ENCODE peak calls at places on chromosomes 5 and 9, in four cellular contexts. Z, A, L and W are unnamed samples.

GRCh38 chr5:54637654-54638053 is 120.1 kb downstream of the SNX18 start:
- DNase-seq in L (no peak), A (peak; percentile 76), Z (no peak), W (no peak)

GRCh38 chr9:107438211-107439030 is 51.1 kb downstream of the KLF4 start:
- DNase-seq in Z (no peak), A (no peak), L (no peak), W (no peak)

GRCh38 chr5:156444737-156445136 is 117.8 kb downstream of the SGCD start:
- DNase-seq in A (no peak), Z (no peak), L (no peak), W (no peak)

GRCh38 chr5:170100051-170100943 is 5.4 kb upstream of the FOXI1 start:
- DNase-seq in L (peak; percentile 73), A (peak; percentile 86), Z (peak; percentile 80), W (no peak)

GRCh38 chr5:134455466-134455865 is 43.8 kb upstream of the CDKN2AIPNL start:
- DNase-seq in A (no peak), L (no peak), Z (no peak), W (no peak)

GRCh38 chr5:111810087-111810486 is 53.1 kb upstream of the NREP start:
- DNase-seq in Z (no peak), L (no peak), A (no peak), W (no peak)

GRCh38 chr9:117435630-117436261 is 20.9 kb upstream of the ASTN2 start:
- DNase-seq in Z (no peak), A (no peak), L (no peak), W (no peak)

GRCh38 chr9:6566409-6567139 is 79.0 kb downstream of the GLDC start:
- DNase-seq in Z (no peak), L (no peak), A (peak; percentile 97), W (no peak)

GRCh38 chr5:147690595-147690994 is 91.9 kb downstream of the JAKMIP2 start:
- DNase-seq in L (no peak), Z (no peak), A (no peak), W (no peak)

GRCh38 chr9:131619680-131620079 is 74.4 kb downstream of the PRRT1B start:
- DNase-seq in A (no peak), L (no peak), Z (no peak), W (no peak)

GRCh38 chr5:55333017-55333416 is 25.2 kb downstream of the MTREX start:
- DNase-seq in A (no peak), L (no peak), Z (no peak), W (no peak)

GRCh38 chr5:160675988-160676387 is 176.0 kb downstream of the ATP10B start:
- DNase-seq in L (no peak), Z (no peak), A (no peak), W (no peak)

GRCh38 chr5:160089549-160089948 is 29.7 kb downstream of the PWWP2A start:
- DNase-seq in Z (no peak), L (no peak), A (peak; percentile 50), W (no peak)

GRCh38 chr9:117076571-117077300 is 338.1 kb downstream of the ASTN2 start:
- DNase-seq in Z (no peak), L (no peak), A (no peak), W (no peak)

GRCh38 chr5:35149041-35149440 is 81.2 kb downstream of the PRLR start:
- DNase-seq in A (no peak), Z (no peak), L (no peak), W (no peak)

GRCh38 chr5:111379391-111379816 is 132.9 kb downstream of the STARD4 start:
- DNase-seq in L (no peak), Z (no peak), A (no peak), W (no peak)

GRCh38 chr5:6202615-6203365 is 175.6 kb downstream of the MED10 start:
- DNase-seq in L (no peak), Z (no peak), A (no peak), W (no peak)

GRCh38 chr5:9468070-9468388 is 77.8 kb downstream of the SEMA5A start:
- DNase-seq in L (no peak), A (peak; percentile 81), Z (no peak), W (no peak)

GRCh38 chr9:107989099-107989498 is 499.5 kb upstream of the KLF4 start:
- DNase-seq in Z (no peak), L (no peak), A (no peak), W (no peak)

GRCh38 chr5:133990396-133990795 is 14.4 kb downstream of the VDAC1 start:
- DNase-seq in A (no peak), L (no peak), Z (no peak), W (no peak)

GRCh38 chr5:174732040-174733020 is 7.9 kb downstream of the MSX2 start:
- DNase-seq in Z (no peak), L (no peak), A (no peak), W (no peak)

GRCh38 chr5:170416526-170416925 is 27.4 kb upstream of the KCNMB1 start:
- DNase-seq in L (no peak), Z (no peak), A (no peak), W (no peak)

GRCh38 chr5:140112685-140113179 is 1.2 kb upstream of the PURA start:
- DNase-seq in L (no peak), Z (no peak), A (peak; percentile 22), W (no peak)

GRCh38 chr5:149108651-149109280 is 32.5 kb upstream of the ABLIM3 start:
- DNase-seq in Z (no peak), A (no peak), L (no peak), W (no peak)

GRCh38 chr5:71891856-71892255 is 172.8 kb downstream of the CARTPT start:
- DNase-seq in Z (no peak), L (no peak), A (peak; percentile 68), W (no peak)

GRCh38 chr9:2923810-2924768 is 80.2 kb upstream of the PUM3 start:
- DNase-seq in Z (no peak), A (no peak), L (no peak), W (no peak)

GRCh38 chr9:77783518-77783917 is 135.4 kb upstream of the GNA14 start:
- DNase-seq in Z (no peak), L (no peak), A (peak; percentile 29), W (no peak)

GRCh38 chr9:93193373-93193725 is 9.4 kb downstream of the WNK2 start:
- DNase-seq in A (no peak), Z (no peak), L (no peak), W (no peak)

GRCh38 chr5:141805874-141806273 is 72.3 kb downstream of the PCDH1 start:
- DNase-seq in A (peak; percentile 32), L (no peak), Z (no peak), W (no peak)

GRCh38 chr5:90473321-90474234 is 993 bp downstream of the MBLAC2 start:
- DNase-seq in A (peak; percentile 42), L (peak; percentile 13), Z (no peak), W (no peak)

GRCh38 chr5:95715799-95716461 is 15.2 kb upstream of the RHOBTB3 start:
- DNase-seq in A (peak; percentile 87), Z (no peak), L (no peak), W (no peak)

GRCh38 chr9:124209279-124209678 is 48.5 kb upstream of the NEK6 start:
- DNase-seq in Z (no peak), L (no peak), A (no peak), W (no peak)

GRCh38 chr5:72767289-72768010 is 49.0 kb upstream of the TNPO1 start:
- DNase-seq in L (no peak), A (no peak), Z (no peak), W (no peak)

GRCh38 chr5:89695371-89695770 is 714.2 kb downstream of the CETN3 start:
- DNase-seq in Z (no peak), A (no peak), L (no peak), W (no peak)

DNA sequence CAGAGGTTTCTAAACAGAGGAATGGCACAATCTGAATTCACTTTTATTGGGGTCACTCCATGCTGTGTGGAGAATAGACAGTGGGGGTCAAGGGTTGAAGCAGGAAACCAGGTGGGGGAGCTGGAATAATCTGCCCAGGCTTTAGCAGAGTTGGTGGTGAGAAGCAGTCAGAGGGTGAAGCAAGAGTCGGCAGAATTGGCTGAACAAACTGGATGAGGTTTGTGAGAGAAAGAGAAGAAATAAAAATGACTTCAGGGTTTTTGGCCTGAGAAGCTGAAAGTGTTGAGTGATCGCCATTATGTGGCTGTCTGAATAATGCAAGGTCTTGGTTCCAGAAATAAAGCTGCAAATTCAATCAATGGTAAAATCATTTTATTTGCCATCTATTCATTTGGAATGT is 50.3 kb upstream of the DAB2 start:
- DNase-seq in L (no peak), A (no peak), Z (no peak), W (no peak)
- TF ChIP-seq CTCF in L (no peak), A (no peak), Z (no peak), W (no peak)

GRCh38 chr5:132469380-132470372 is 20.9 kb downstream of the IRF1 start:
- DNase-seq in L (no peak), Z (no peak), A (peak; percentile 33), W (no peak)
- TF ChIP-seq CTCF in L (no peak), Z (no peak), A (no peak), W (no peak)

GRCh38 chr5:7261049-7261448 is 134.9 kb upstream of the ADCY2 start:
- DNase-seq in Z (no peak), L (no peak), A (peak; percentile 3), W (no peak)
- TF ChIP-seq CTCF in Z (no peak), L (peak; percentile 23), A (no peak), W (peak; percentile 50)

DNA sequence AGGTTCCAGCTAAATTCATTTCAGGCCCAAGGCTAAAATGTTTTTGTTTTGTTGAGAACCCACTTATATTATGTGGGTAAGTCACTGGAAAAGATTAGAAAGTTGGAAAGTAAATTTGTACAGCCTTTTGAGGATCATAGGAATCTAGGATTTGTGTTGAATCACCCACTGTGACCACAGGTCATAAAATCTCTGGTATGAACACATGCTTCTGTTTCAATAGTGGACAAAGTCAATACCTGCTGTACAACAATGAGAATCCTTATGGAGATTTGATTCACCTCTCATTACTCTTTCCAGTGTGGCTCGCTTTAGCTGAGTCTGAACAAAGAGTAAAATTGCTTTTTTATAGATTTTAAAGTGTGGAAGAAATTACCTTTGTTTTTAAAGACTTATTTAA is 369.5 kb downstream of the TMEM167A start:
- DNase-seq in Z (no peak), A (no peak), L (no peak), W (no peak)
- TF ChIP-seq CTCF in Z (no peak), A (no peak), L (no peak), W (no peak)

GRCh38 chr5:75566710-75567309 is 44.4 kb upstream of the ANKDD1B start:
- DNase-seq in Z (no peak), L (no peak), A (peak; percentile 96), W (no peak)

GRCh38 chr5:75571547-75571946 is 39.7 kb upstream of the ANKDD1B start:
- DNase-seq in L (no peak), Z (no peak), A (peak; percentile 35), W (no peak)

GRCh38 chr5:75568202-75568601 is 43.1 kb upstream of the ANKDD1B start:
- DNase-seq in A (no peak), L (no peak), Z (no peak), W (no peak)

GRCh38 chr5:75567710-75568109 is 43.5 kb upstream of the ANKDD1B start:
- DNase-seq in A (peak; percentile 42), Z (no peak), L (no peak), W (no peak)
- TF ChIP-seq CTCF in A (no peak), Z (no peak), L (no peak), W (no peak)